ENCODE peak calls at places on chromosome 11, in nine cellular contexts. C, W, N, G, U, D, O, V and R are unnamed samples.

GRCh38 chr11:13691296-13691899 is 22.9 kb downstream of the FAR1 start:
- DNase-seq in D (no peak), U (no peak), C (no peak), N (no peak), V (no peak), W (no peak), O (no peak), G (peak), R (no peak)

GRCh38 chr11:92865352-92865751 is 104.1 kb upstream of the MTNR1B start:
- DNase-seq in N (no peak), V (no peak), W (no peak), C (no peak), D (peak), U (no peak), O (no peak), G (peak), R (no peak)

GRCh38 chr11:29962243-29962642 is 54.6 kb downstream of the KCNA4 start:
- DNase-seq in U (no peak), O (peak), C (no peak), N (no peak), W (no peak), D (no peak), V (no peak), G (no peak), R (no peak)

GRCh38 chr11:88434333-88434976 is 96.9 kb upstream of the CTSC start:
- DNase-seq in U (no peak), G (no peak), W (no peak), V (no peak), N (no peak), O (no peak), C (no peak), D (no peak), R (no peak)

GRCh38 chr11:6531267-6531752 is 34.2 kb downstream of the DNHD1 start:
- DNase-seq in O (peak), W (no peak), D (peak), U (no peak), G (peak), V (peak), N (no peak), C (no peak), R (no peak)

GRCh38 chr11:10376061-10376460 is 71.2 kb downstream of the ADM start:
- DNase-seq in U (no peak), N (no peak), W (no peak), O (no peak), G (peak), V (no peak), C (no peak), D (peak), R (no peak)

GRCh38 chr11:68039526-68040086 is 781 bp downstream of the TCIRG1 start:
- DNase-seq in W (no peak), O (no peak), C (no peak), D (no peak), G (no peak), U (peak), V (no peak), N (no peak), R (no peak)

GRCh38 chr11:109145287-109145686 is 276.7 kb upstream of the C11orf87 start:
- DNase-seq in N (no peak), U (no peak), W (no peak), C (no peak), O (no peak), V (no peak), G (no peak), D (no peak), R (no peak)

GRCh38 chr11:130427581-130428211 is 713 bp downstream of the ADAMTS8 start:
- DNase-seq in C (no peak), V (no peak), U (peak), N (no peak), D (no peak), O (peak), W (no peak), G (no peak), R (no peak)

GRCh38 chr11:63557548-63557947 is 5.6 kb downstream of the PLAAT2 start:
- DNase-seq in U (no peak), W (no peak), N (peak), G (no peak), O (no peak), V (no peak), D (no peak), C (peak), R (no peak)

GRCh38 chr11:126061707-126062678 is 673 bp downstream of the CDON start:
- DNase-seq in G (peak), C (peak), N (no peak), V (no peak), O (peak), D (peak), W (no peak), U (no peak), R (no peak)

GRCh38 chr11:104531075-104531474 is 367.1 kb upstream of the PDGFD start:
- DNase-seq in D (no peak), U (no peak), O (peak), G (no peak), N (no peak), W (no peak), C (no peak), V (peak), R (no peak)

GRCh38 chr11:124123587-124123986 is 8.3 kb downstream of the VWA5A start:
- DNase-seq in V (no peak), D (no peak), C (no peak), G (no peak), O (peak), U (no peak), W (no peak), N (no peak), R (no peak)

GRCh38 chr11:93116641-93117577 is 80.9 kb downstream of the SLC36A4 start:
- DNase-seq in U (no peak), W (no peak), C (no peak), N (no peak), V (no peak), D (no peak), O (peak), G (no peak), R (no peak)

GRCh38 chr11:102396708-102397563 is 49.9 kb downstream of the BIRC2 start:
- DNase-seq in W (no peak), O (no peak), G (no peak), N (no peak), V (no peak), U (no peak), C (no peak), D (no peak), R (no peak)

GRCh38 chr11:70437111-70437784 is 38.9 kb downstream of the CTTN start:
- DNase-seq in O (no peak), G (no peak), W (no peak), V (peak), C (no peak), D (no peak), U (no peak), N (no peak), R (no peak)

GRCh38 chr11:33500865-33501479 is 199.7 kb downstream of the C11orf91 start:
- DNase-seq in U (no peak), W (no peak), N (no peak), C (no peak), O (peak), V (no peak), D (peak), G (peak), R (no peak)

GRCh38 chr11:102900346-102900745 is 25.6 kb upstream of the MMP12 start:
- DNase-seq in N (no peak), V (no peak), G (no peak), W (no peak), D (no peak), O (no peak), C (no peak), U (no peak), R (no peak)

GRCh38 chr11:106399075-106399500 is 321.6 kb downstream of the AASDHPPT start:
- DNase-seq in U (no peak), W (peak), N (peak), C (no peak), O (peak), G (peak), V (no peak), D (peak), R (no peak)

GRCh38 chr11:68164437-68164836 is 43.2 kb upstream of the CHKA start:
- DNase-seq in O (no peak), U (no peak), W (no peak), N (no peak), V (no peak), G (peak), D (peak), C (no peak), R (no peak)

GRCh38 chr11:8383227-8383626 is 119.5 kb upstream of the LMO1 start:
- DNase-seq in W (no peak), G (no peak), C (no peak), V (no peak), N (peak), D (no peak), U (no peak), O (no peak), R (no peak)

GRCh38 chr11:130894322-130895025 is 21.8 kb downstream of the SNX19 start:
- DNase-seq in C (peak), V (peak), G (peak), D (peak), O (peak), W (peak), N (peak), U (peak), R (peak)

GRCh38 chr11:42996742-42997307 is 315.0 kb upstream of the API5 start:
- DNase-seq in V (no peak), C (no peak), D (no peak), O (no peak), U (no peak), N (no peak), G (no peak), W (no peak), R (no peak)

GRCh38 chr11:75474878-75475766 is 42.1 kb upstream of the KLHL35 start:
- DNase-seq in W (peak), N (no peak), G (peak), V (no peak), U (peak), D (peak), C (no peak), O (peak), R (peak)

GRCh38 chr11:74731301-74732094 is at the start of gene CHRDL2:
- DNase-seq in G (peak), D (no peak), C (no peak), U (no peak), W (no peak), N (no peak), V (no peak), O (peak), R (no peak)

GRCh38 chr11:75140269-75141138 is 10.4 kb upstream of the SLCO2B1 start:
- DNase-seq in U (peak), W (no peak), D (peak), G (peak), C (peak), O (peak), N (no peak), V (peak), R (peak)

GRCh38 chr11:5304046-5304445 is 2.3 kb upstream of the OR51B4 start:
- DNase-seq in N (no peak), W (no peak), C (no peak), O (no peak), V (no peak), G (peak), U (no peak), D (no peak), R (no peak)

GRCh38 chr11:22079133-22079847 is 113.6 kb upstream of the ANO5 start:
- DNase-seq in W (peak), D (no peak), O (no peak), V (no peak), C (no peak), G (no peak), N (no peak), U (no peak), R (no peak)

GRCh38 chr11:132771746-132772145 is 760.6 kb downstream of the OPCML start:
- DNase-seq in D (no peak), O (no peak), U (no peak), G (no peak), V (no peak), C (no peak), W (no peak), N (no peak), R (no peak)

GRCh38 chr11:18036456-18036855 is 9.6 kb downstream of the TPH1 start:
- DNase-seq in D (no peak), U (no peak), W (no peak), N (no peak), C (no peak), O (no peak), V (no peak), G (no peak), R (no peak)

GRCh38 chr11:102780491-102780918 is at the start of gene MMP10:
- DNase-seq in C (no peak), D (peak), W (no peak), O (peak), U (no peak), G (peak), N (no peak), V (no peak), R (no peak)

GRCh38 chr11:61091373-61092279 is 10.7 kb upstream of the CD5 start:
- DNase-seq in U (no peak), D (peak), G (peak), W (no peak), C (no peak), N (no peak), O (no peak), V (no peak), R (no peak)

GRCh38 chr11:117366875-117367274 is 39.2 kb downstream of the CEP164 start:
- DNase-seq in G (no peak), V (no peak), N (no peak), D (no peak), U (no peak), O (no peak), W (no peak), C (no peak), R (no peak)

GRCh38 chr11:126317681-126318641 is 14.1 kb downstream of the DCPS start:
- DNase-seq in D (peak), W (peak), G (peak), N (no peak), O (no peak), V (no peak), C (peak), U (peak), R (peak)

GRCh38 chr11:17219016-17219415 is 11.2 kb upstream of the PIK3C2A start:
- DNase-seq in O (no peak), V (no peak), C (no peak), N (no peak), W (no peak), U (no peak), D (no peak), G (no peak), R (no peak)

GRCh38 chr11:18392434-18393321 is 1.7 kb upstream of the LDHA start:
- DNase-seq in C (no peak), O (no peak), G (peak), U (no peak), D (no peak), V (no peak), N (no peak), W (no peak), R (no peak)

GRCh38 chr11:33719587-33719986 is 16.6 kb downstream of the CD59 start:
- DNase-seq in C (no peak), D (no peak), N (no peak), V (no peak), W (no peak), U (no peak), O (no peak), G (no peak), R (no peak)

GRCh38 chr11:11421509-11421908 is 68.5 kb upstream of the CSNK2A3 start:
- DNase-seq in C (no peak), D (no peak), O (peak), G (no peak), U (no peak), V (no peak), N (no peak), W (no peak), R (no peak)

GRCh38 chr11:77557553-77557952 is 32.2 kb upstream of the AQP11 start:
- DNase-seq in O (peak), W (no peak), V (no peak), N (peak), D (peak), C (no peak), G (no peak), U (no peak), R (no peak)
- TF ChIP-seq CTCF in O (peak), W (no peak), V (no peak), N (peak), D (peak), C (peak), G (peak), U (no peak), R (no peak)

DNA sequence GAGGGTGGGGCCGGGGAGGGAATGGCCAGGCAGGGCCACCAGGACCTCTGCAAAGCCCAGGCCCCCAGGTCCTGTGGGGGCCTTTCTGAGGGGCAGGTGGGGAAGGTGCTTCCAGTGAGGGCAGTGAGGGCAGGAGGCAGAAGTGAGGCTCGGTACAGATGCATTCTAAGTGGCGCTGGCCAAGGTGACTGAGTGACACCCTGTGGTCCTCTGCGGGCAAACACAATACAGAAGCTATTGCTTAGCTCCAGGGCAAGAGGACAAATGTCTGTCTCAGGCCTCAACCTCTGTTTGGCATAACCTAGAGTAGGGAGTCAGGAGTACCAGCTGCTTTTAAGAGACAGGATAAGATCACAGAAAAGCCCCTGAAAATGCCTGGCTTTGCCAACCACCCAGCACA is 31.3 kb downstream of the B3GAT1 start:
- DNase-seq in N (no peak), U (no peak), G (no peak), C (no peak), V (no peak), O (no peak), W (no peak), D (no peak), R (no peak)
- TF ChIP-seq CTCF in N (no peak), U (no peak), G (no peak), C (no peak), V (no peak), O (no peak), W (no peak), D (no peak), R (no peak)

GRCh38 chr11:58549644-58550043 is 26.0 kb downstream of the LPXN start:
- DNase-seq in D (no peak), N (no peak), G (no peak), V (no peak), W (no peak), C (no peak), U (no peak), O (no peak), R (no peak)
- TF ChIP-seq CTCF in D (no peak), N (no peak), G (no peak), V (no peak), W (no peak), C (no peak), U (no peak), O (no peak), R (no peak)

DNA sequence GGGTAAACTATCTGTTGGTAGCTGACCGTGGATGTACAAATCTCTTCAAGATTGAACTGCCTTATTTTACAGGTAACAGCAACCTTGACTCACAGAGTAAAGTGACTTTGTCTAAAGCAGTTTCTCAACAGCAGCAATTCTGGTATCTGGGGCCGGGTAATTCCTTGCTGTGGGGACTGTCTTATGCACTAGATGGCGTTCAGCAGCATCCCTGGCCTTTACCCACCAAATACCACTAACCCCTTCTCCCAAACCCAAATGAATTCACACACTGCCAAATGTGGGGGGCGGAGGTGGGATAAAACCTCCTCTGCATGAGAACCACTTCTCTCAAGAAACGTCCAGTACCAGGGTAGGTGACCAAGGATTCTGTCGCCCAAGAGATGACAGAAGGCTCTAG is 1.7 kb upstream of the INCENP start:
- DNase-seq in D (no peak), O (peak), G (no peak), N (no peak), C (no peak), W (no peak), U (no peak), V (no peak), R (no peak)
- TF ChIP-seq CTCF in D (peak), O (peak), G (peak), N (peak), C (no peak), W (no peak), U (no peak), V (no peak), R (no peak)

DNA sequence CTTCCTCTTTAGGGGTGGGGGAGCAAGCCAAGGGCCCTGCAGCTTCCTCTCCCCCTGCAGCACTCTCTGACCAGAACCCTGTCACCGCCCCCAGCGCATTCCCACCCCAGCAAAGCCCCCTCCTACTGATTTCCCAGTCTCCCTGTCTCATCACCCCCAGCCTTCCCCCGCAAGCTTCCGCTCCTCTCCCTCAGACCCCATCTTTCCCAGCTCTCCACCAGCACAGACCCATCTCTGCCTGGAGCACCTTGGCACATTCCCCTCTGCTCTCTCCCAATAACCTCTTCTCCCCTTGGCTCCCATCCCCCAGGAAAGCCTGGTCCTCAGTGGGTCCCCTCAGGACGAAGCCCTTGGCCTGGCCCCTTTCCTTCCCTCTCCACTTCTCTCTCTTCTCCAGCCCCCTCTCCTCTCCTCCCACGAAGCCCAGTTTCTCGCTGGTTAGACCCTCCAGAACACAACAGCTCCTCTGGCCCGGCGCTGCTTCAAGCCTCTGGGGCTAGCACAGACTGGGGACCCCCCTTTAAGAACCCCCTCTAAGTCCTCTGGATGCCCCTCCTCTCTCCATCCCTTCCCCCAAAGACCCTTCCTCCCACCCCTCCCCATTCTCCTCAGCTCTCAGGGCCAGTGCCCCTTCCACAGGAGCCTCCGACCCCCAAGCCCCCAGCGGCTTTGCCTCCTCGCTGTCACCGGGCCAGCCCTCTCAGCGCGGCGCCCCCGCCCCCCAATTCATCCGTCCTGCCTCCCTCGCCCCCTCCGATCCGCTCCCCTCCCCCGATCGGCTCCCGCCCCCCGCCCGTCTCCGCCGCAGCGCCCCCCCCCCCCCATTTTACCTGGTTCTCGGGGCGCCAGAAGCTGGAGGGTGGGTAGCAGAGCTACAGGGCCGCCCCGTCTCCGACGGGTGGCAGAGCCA is 601 bp downstream of the NRXN2 start:
- DNase-seq in G (no peak), D (no peak), U (no peak), N (no peak), C (no peak), O (no peak), V (peak), W (no peak), R (no peak)
- TF ChIP-seq CTCF in G (no peak), D (no peak), U (no peak), N (no peak), C (no peak), O (no peak), V (no peak), W (no peak), R (no peak)

DNA sequence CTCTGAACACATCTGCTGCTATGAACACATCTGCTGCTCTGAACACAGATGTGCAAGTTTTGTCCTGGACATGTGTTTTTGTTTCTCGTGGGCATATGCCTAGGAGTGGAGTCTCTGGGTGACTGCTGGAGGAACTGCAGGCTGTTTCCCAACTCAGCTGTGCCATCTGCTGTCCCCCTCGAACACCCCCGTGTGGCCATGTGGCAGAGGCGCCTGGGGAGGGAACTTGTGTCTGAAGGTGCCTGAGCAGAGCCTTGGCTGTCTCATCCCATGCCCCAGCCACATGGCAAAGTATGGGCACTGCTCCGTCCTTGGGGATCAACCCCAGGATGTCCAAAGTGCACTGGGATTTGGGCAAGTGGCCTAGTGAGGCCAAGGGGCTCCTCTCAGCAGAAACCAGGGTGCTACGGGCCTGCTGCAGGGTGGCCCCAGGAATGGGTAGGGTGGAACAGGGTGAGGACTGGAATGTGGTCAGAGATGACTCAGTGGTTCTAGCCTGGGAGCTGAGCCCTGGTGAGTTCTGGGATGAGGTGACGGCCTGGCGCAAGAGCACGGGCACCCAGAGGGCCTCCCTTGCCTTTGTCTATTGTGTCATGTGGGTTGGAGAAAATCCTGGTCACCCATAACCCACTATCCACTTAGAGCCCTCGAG is 14.7 kb downstream of the GATD1 start:
- DNase-seq in D (peak), N (no peak), C (no peak), G (peak), V (no peak), W (peak), O (no peak), U (peak), R (no peak)
- TF ChIP-seq CTCF in D (peak), N (no peak), C (peak), G (peak), V (no peak), W (peak), O (peak), U (no peak), R (no peak)